ENCODE peak calls at places on chromosomes 6 and 20, in six cellular contexts. B is stimulated activated CD4-positive, alpha-beta T cell treated with anti-CD3 and anti-CD28 coated beads, Interleukin-12 subunit alpha, Interleukin-12 subunit beta, amount 100 ng/mL, for 4 hours; K is activated T-cell treated with anti-CD3 and anti-CD28 coated beads for 48 hours; V is activated CD4-positive, alpha-beta T cell treated with anti-CD3 and anti-CD28 coated beads, Interleukin-2, amount 10 ng/mL, durations not matched to agents 7 days and 5 days; U is choroid plexus epithelial cell; Z is AG09319. M is an unnamed sample.

GRCh38 chr20:44615169-44615791 is 32.9 kb downstream of the PKIG start:
- DNase-seq in B (no peak), K (no peak), V (no peak), U (no peak), Z (no peak), M (no peak)

GRCh38 chr6:107228754-107229153 is 113.4 kb upstream of the BEND3 start:
- DNase-seq in B (no peak), K (no peak), V (no peak), U (no peak), Z (no peak), M (no peak)

GRCh38 chr6:63760199-63760598 is 124.6 kb downstream of the PHF3 start:
- DNase-seq in B (no peak), K (no peak), V (no peak), U (no peak), Z (no peak), M (no peak)

GRCh38 chr6:151359486-151359885 is 31.9 kb downstream of the ZBTB2 start:
- DNase-seq in B (no peak), K (no peak), V (no peak), U (no peak), Z (no peak), M (no peak)

GRCh38 chr6:1176595-1176994 is 135.3 kb upstream of the FOXQ1 start:
- DNase-seq in B (no peak), K (no peak), V (no peak), U (no peak), Z (no peak), M (no peak)

GRCh38 chr6:136790411-136791295 is 1.6 kb downstream of the MAP3K5 start:
- DNase-seq in B (no peak), K (no peak), V (no peak), U (peak; percentile 58), Z (no peak), M (no peak)

GRCh38 chr6:42306439-42307140 is 88.9 kb upstream of the MRPS10 start:
- DNase-seq in B (no peak), K (no peak), V (no peak), U (no peak), Z (no peak), M (no peak)

GRCh38 chr6:89350281-89351037 is 2.1 kb downstream of the UBE2J1 start:
- DNase-seq in B (no peak), K (no peak), V (peak; percentile 24), U (peak; percentile 50), Z (no peak), M (no peak)

GRCh38 chr20:46093531-46093930 is 3.8 kb upstream of the NCOA5 start:
- DNase-seq in B (no peak), K (no peak), V (no peak), U (no peak), Z (no peak), M (no peak)

GRCh38 chr6:43317968-43318367 is 9.3 kb upstream of the CRIP3 start:
- DNase-seq in B (no peak), K (no peak), V (no peak), U (no peak), Z (no peak), M (no peak)

GRCh38 chr6:105810105-105810921 is 275.8 kb upstream of the PRDM1 start:
- DNase-seq in B (no peak), K (peak; percentile 42), V (peak; percentile 66), U (peak; percentile 82), Z (peak; percentile 68), M (no peak)

GRCh38 chr6:36735110-36735971 is 37.7 kb downstream of the RAB44 start:
- DNase-seq in B (no peak), K (no peak), V (peak; percentile 62), U (peak; percentile 95), Z (peak; percentile 80), M (no peak)

GRCh38 chr20:34083781-34084180 is 28.3 kb downstream of the EIF2S2 start:
- DNase-seq in B (no peak), K (no peak), V (no peak), U (no peak), Z (no peak), M (no peak)

GRCh38 chr6:108651781-108652227 is 91.1 kb downstream of the FOXO3 start:
- DNase-seq in B (no peak), K (no peak), V (no peak), U (peak; percentile 85), Z (peak; percentile 63), M (no peak)

GRCh38 chr20:54062812-54063280 is 7.5 kb downstream of the BCAS1 start:
- DNase-seq in B (no peak), K (no peak), V (no peak), U (peak; percentile 67), Z (no peak), M (no peak)